ENCODE peak calls at places on chromosome 18, in six cellular contexts. E is fibroblast of lung, Z is endothelial cell of umbilical vein, P is PC-3, I is neural progenitor cell, N is IMR-90. B is an unnamed sample.

GRCh38 chr18:11823545-11823944 is 27.7 kb upstream of the CHMP1B start:
- DNase-seq in E (no peak), Z (no peak), P (no peak), I (no peak), N (no peak), B (no peak)

GRCh38 chr18:77133051-77133919 is 702 bp upstream of the MBP start:
- DNase-seq in E (no peak), Z (no peak), P (peak), I (peak), N (no peak), B (no peak)

GRCh38 chr18:63439334-63439733 is 17.1 kb upstream of the VPS4B start:
- DNase-seq in E (peak), Z (peak), P (peak), I (peak), N (peak), B (no peak)

GRCh38 chr18:68267583-68267982 is 447.3 kb downstream of the TMX3 start:
- DNase-seq in E (peak), Z (no peak), P (peak), I (no peak), N (peak), B (peak)

GRCh38 chr18:3360211-3360610 is 89.8 kb upstream of the TGIF1 start:
- DNase-seq in E (no peak), Z (no peak), P (no peak), I (peak), N (no peak), B (no peak)

GRCh38 chr18:31273812-31274527 is 44.0 kb upstream of the DSG1 start:
- DNase-seq in E (no peak), Z (no peak), P (no peak), I (no peak), N (no peak), B (no peak)

GRCh38 chr18:75183524-75183923 is 25.4 kb downstream of the PTGR3 start:
- DNase-seq in E (no peak), Z (no peak), P (peak), I (no peak), N (peak), B (peak)

GRCh38 chr18:11944786-11945185 is 36.5 kb upstream of the IMPA2 start:
- DNase-seq in E (no peak), Z (no peak), P (no peak), I (no peak), N (no peak), B (no peak)

GRCh38 chr18:58593930-58594329 is 35.0 kb downstream of the ALPK2 start:
- DNase-seq in E (no peak), Z (no peak), P (no peak), I (no peak), N (peak), B (peak)

GRCh38 chr18:36544036-36544725 is 246.7 kb downstream of the FHOD3 start:
- DNase-seq in E (no peak), Z (no peak), P (no peak), I (no peak), N (no peak), B (no peak)

GRCh38 chr18:32707153-32707552 is 65.7 kb downstream of the KLHL14 start:
- DNase-seq in E (no peak), Z (no peak), P (no peak), I (no peak), N (no peak), B (no peak)

GRCh38 chr18:22409445-22409844 is 8.3 kb downstream of the CTAGE1 start:
- DNase-seq in E (no peak), Z (no peak), P (no peak), I (no peak), N (no peak), B (no peak)

GRCh38 chr18:26549103-26549485 is 741 bp upstream of the KCTD1 start:
- DNase-seq in E (peak), Z (peak), P (peak), I (no peak), N (peak), B (peak)

GRCh38 chr18:21599585-21600525 is 649 bp downstream of the ESCO1 start:
- DNase-seq in E (no peak), Z (peak), P (peak), I (peak), N (peak), B (peak)

GRCh38 chr18:9174302-9174701 is 37.7 kb downstream of the ANKRD12 start:
- DNase-seq in E (no peak), Z (no peak), P (no peak), I (no peak), N (no peak), B (no peak)

GRCh38 chr18:21218862-21219261 is 23.2 kb upstream of the GREB1L start:
- DNase-seq in E (no peak), Z (no peak), P (no peak), I (no peak), N (no peak), B (no peak)

GRCh38 chr18:6009751-6010150 is 114.4 kb upstream of the TMEM200C start:
- DNase-seq in E (peak), Z (no peak), P (peak), I (no peak), N (peak), B (peak)

GRCh38 chr18:44841769-44842587 is 161.3 kb downstream of the SETBP1 start:
- DNase-seq in E (no peak), Z (no peak), P (no peak), I (no peak), N (no peak), B (no peak)

GRCh38 chr18:75211002-75211621 is 515 bp downstream of the TSHZ1 start:
- DNase-seq in E (peak), Z (peak), P (no peak), I (peak), N (peak), B (peak)

GRCh38 chr18:37385846-37386435 is 179.7 kb downstream of the CELF4 start:
- DNase-seq in E (peak), Z (peak), P (peak), I (peak), N (peak), B (no peak)

GRCh38 chr18:11899063-11899462 is 9.1 kb downstream of the MPPE1 start:
- DNase-seq in E (no peak), Z (no peak), P (no peak), I (no peak), N (no peak), B (no peak)

GRCh38 chr18:45320724-45321123 is 294.6 kb upstream of the SLC14A2 start:
- DNase-seq in E (peak), Z (no peak), P (no peak), I (no peak), N (no peak), B (peak)

GRCh38 chr18:57015036-57015805 is 131.7 kb upstream of the BOD1L2 start:
- DNase-seq in E (no peak), Z (no peak), P (no peak), I (peak), N (no peak), B (no peak)

GRCh38 chr18:24153397-24153796 is 14.5 kb downstream of the CABYR start:
- DNase-seq in E (no peak), Z (no peak), P (no peak), I (no peak), N (no peak), B (no peak)

GRCh38 chr18:25873833-25874232 is 216.6 kb downstream of the SS18 start:
- DNase-seq in E (no peak), Z (no peak), P (no peak), I (no peak), N (peak), B (no peak)

GRCh38 chr18:40371673-40372072 is 1583.4 kb upstream of the PIK3C3 start:
- DNase-seq in E (peak), Z (peak), P (peak), I (no peak), N (peak), B (peak)

GRCh38 chr18:22344908-22345670 is 72.6 kb downstream of the CTAGE1 start:
- DNase-seq in E (no peak), Z (peak), P (no peak), I (no peak), N (no peak), B (no peak)

GRCh38 chr18:55778731-55779460 is 190.9 kb upstream of the TCF4 start:
- DNase-seq in E (no peak), Z (no peak), P (no peak), I (peak), N (no peak), B (no peak)

GRCh38 chr18:12819330-12819729 is 64.7 kb downstream of the PTPN2 start:
- DNase-seq in E (no peak), Z (no peak), P (no peak), I (no peak), N (no peak), B (no peak)

GRCh38 chr18:2906522-2907458 is 60.0 kb downstream of the EMILIN2 start:
- DNase-seq in E (no peak), Z (peak), P (peak), I (peak), N (no peak), B (no peak)

GRCh38 chr18:8522756-8523155 is 86.5 kb upstream of the RAB12 start:
- DNase-seq in E (no peak), Z (no peak), P (no peak), I (no peak), N (no peak), B (no peak)

GRCh38 chr18:43170586-43170985 is 55.1 kb upstream of the RIT2 start:
- DNase-seq in E (no peak), Z (no peak), P (no peak), I (no peak), N (no peak), B (no peak)

GRCh38 chr18:34726286-34727004 is 16.3 kb downstream of the DTNA start:
- DNase-seq in E (no peak), Z (no peak), P (peak), I (no peak), N (no peak), B (no peak)
- TF ChIP-seq CTCF in E (no peak), Z (no peak), P (no peak), I (no peak), N (no peak), B (no peak)

GRCh38 chr18:48029296-48029986 is 99.0 kb upstream of the SMAD2 start:
- DNase-seq in E (no peak), Z (no peak), P (no peak), I (no peak), N (no peak), B (no peak)
- H3K4me3 ChIP-seq in E (no peak), Z (no peak), P (no peak), I (no peak), N (no peak), B (no peak)

GRCh38 chr18:61850756-61851155 is 42.1 kb downstream of the RNF152 start:
- DNase-seq in E (no peak), Z (no peak), P (no peak), I (no peak), N (no peak), B (no peak)

GRCh38 chr18:61851279-61851678 is 41.5 kb downstream of the RNF152 start:
- DNase-seq in E (no peak), Z (no peak), P (no peak), I (no peak), N (no peak), B (no peak)

GRCh38 chr18:61854578-61854977 is 38.2 kb downstream of the RNF152 start:
- DNase-seq in E (peak), Z (peak), P (no peak), I (no peak), N (peak), B (no peak)

GRCh38 chr18:61852496-61852895 is 40.3 kb downstream of the RNF152 start:
- DNase-seq in E (no peak), Z (no peak), P (peak), I (no peak), N (no peak), B (no peak)

GRCh38 chr18:61851940-61852451 is 40.8 kb downstream of the RNF152 start:
- DNase-seq in E (peak), Z (no peak), P (no peak), I (no peak), N (peak), B (peak)
- TF ChIP-seq CTCF in E (no peak), Z (no peak), P (no peak), I (no peak), N (peak), B (no peak)

GRCh38 chr18:54416459-54416858 is 58.8 kb downstream of the C18orf54 start:
- DNase-seq in E (peak), Z (no peak), P (peak), I (peak), N (peak), B (peak)
- H3K4me3 ChIP-seq in E (no peak), Z (no peak), P (no peak), I (no peak), N (no peak), B (no peak)

B was measured in foreskin fibroblast.